ENCODE peak calls at places on chromosomes 16 and 17, in four cellular contexts. O, W, Z and M are unnamed samples.

GRCh38 chr17:20989991-20990855 is 52.6 kb downstream of the USP22 start:
- DNase-seq in O (no peak), W (peak), Z (no peak), M (no peak)

GRCh38 chr16:23213831-23214230 is 31.3 kb downstream of the SCNN1G start:
- DNase-seq in O (no peak), W (no peak), Z (no peak), M (no peak)

GRCh38 chr16:30649725-30650368 is 913 bp upstream of the PRR14 start:
- DNase-seq in O (peak), W (no peak), Z (no peak), M (no peak)

GRCh38 chr17:38591759-38592241 is 14.0 kb downstream of the SRCIN1 start:
- DNase-seq in O (no peak), W (no peak), Z (no peak), M (no peak)

GRCh38 chr16:89491238-89491869 is 993 bp upstream of the ANKRD11 start:
- DNase-seq in O (no peak), W (no peak), Z (no peak), M (peak)

GRCh38 chr17:28712037-28712704 is 483 bp upstream of the PROCA1 start:
- DNase-seq in O (peak), W (peak), Z (no peak), M (no peak)

GRCh38 chr17:50056217-50056960 is 479 bp downstream of the ITGA3 start:
- DNase-seq in O (peak), W (peak), Z (no peak), M (peak)

GRCh38 chr16:57991551-57992059 is 8.9 kb downstream of the ZNF319 start:
- DNase-seq in O (no peak), W (no peak), Z (no peak), M (no peak)

GRCh38 chr17:9935408-9935807 is 30.3 kb upstream of the RCVRN start:
- DNase-seq in O (no peak), W (no peak), Z (no peak), M (no peak)

GRCh38 chr17:78140169-78141051 is 5.8 kb upstream of the C17orf99 start:
- DNase-seq in O (peak), W (peak), Z (no peak), M (peak)

GRCh38 chr17:64632193-64632592 is 29.9 kb downstream of the SMURF2 start:
- DNase-seq in O (no peak), W (no peak), Z (no peak), M (no peak)

GRCh38 chr17:4230142-4230541 is 33.6 kb downstream of the ANKFY1 start:
- DNase-seq in O (peak), W (peak), Z (peak), M (peak)

GRCh38 chr17:28747046-28747691 is 3.4 kb downstream of the TRAF4 start:
- DNase-seq in O (no peak), W (no peak), Z (no peak), M (no peak)

GRCh38 chr16:69935740-69936139 is 15.4 kb upstream of the CLEC18A start:
- DNase-seq in O (no peak), W (no peak), Z (no peak), M (no peak)

GRCh38 chr16:83940157-83940556 is 12.9 kb upstream of the OSGIN1 start:
- DNase-seq in O (no peak), W (no peak), Z (no peak), M (no peak)

GRCh38 chr17:1769826-1770477 is 8.1 kb downstream of the SERPINF1 start:
- DNase-seq in O (no peak), W (no peak), Z (no peak), M (no peak)

GRCh38 chr17:6444573-6445335 is 499 bp downstream of the PIMREG start:
- DNase-seq in O (no peak), W (no peak), Z (no peak), M (no peak)

GRCh38 chr17:68954146-68954971 is 833 bp downstream of the ABCA8 start:
- DNase-seq in O (no peak), W (no peak), Z (peak), M (peak)

GRCh38 chr17:42780816-42781638 is 617 bp downstream of the WNK4 start:
- DNase-seq in O (no peak), W (no peak), Z (no peak), M (no peak)

GRCh38 chr17:42778570-42778969 is 1.8 kb upstream of the WNK4 start:
- DNase-seq in O (no peak), W (no peak), Z (no peak), M (no peak)

GRCh38 chr17:42779304-42779941 is 987 bp upstream of the WNK4 start:
- DNase-seq in O (no peak), W (no peak), Z (no peak), M (no peak)

GRCh38 chr17:42781639-42782401 is 1.4 kb downstream of the WNK4 start:
- DNase-seq in O (no peak), W (no peak), Z (no peak), M (peak)

DNA sequence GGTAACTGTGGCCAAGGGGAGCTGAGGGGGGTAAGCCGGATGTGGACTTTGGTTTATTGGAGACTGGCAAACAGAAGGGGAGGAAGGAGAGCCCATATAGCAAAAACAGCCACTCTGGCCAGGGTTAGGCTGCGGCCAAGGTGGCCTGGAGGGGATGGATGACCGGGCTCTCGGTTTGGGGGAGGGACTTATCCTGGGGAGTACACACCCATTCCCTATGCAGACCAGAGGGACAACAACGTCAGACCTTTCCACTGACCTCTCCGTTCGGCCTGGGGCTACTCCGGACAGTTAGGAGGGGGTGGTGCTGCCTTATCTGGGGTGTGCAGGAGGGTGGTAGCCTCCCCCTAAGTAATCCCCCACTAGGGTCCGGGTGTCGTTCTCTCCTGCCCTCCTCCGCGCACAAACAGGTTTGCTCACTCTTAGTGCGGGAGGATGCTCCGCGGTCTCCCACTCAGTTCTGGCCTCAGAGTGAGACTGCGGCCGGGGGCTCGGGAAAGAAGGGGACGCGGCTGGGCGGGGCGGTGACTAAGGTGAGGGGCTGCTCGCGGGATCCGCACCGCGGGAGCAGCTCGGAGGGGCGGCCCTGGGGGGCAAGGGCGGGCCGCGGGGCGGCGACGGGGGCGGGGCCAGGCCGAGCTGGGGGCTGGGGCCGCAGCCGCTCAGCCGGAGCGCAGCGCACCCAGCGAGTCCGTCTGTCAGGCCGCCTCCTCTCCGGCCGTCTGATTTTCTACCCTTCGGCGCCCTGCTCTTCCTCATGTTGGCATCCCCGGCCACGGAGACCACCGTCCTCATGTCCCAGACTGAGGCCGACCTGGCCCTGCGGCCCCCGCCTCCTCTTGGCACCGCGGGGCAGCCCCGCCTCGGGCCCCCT is at the start of gene WNK4:
- DNase-seq in O (no peak), W (peak), Z (no peak), M (no peak)
- H3K4me3 ChIP-seq in O (peak), W (peak), Z (peak), M (peak)

DNA sequence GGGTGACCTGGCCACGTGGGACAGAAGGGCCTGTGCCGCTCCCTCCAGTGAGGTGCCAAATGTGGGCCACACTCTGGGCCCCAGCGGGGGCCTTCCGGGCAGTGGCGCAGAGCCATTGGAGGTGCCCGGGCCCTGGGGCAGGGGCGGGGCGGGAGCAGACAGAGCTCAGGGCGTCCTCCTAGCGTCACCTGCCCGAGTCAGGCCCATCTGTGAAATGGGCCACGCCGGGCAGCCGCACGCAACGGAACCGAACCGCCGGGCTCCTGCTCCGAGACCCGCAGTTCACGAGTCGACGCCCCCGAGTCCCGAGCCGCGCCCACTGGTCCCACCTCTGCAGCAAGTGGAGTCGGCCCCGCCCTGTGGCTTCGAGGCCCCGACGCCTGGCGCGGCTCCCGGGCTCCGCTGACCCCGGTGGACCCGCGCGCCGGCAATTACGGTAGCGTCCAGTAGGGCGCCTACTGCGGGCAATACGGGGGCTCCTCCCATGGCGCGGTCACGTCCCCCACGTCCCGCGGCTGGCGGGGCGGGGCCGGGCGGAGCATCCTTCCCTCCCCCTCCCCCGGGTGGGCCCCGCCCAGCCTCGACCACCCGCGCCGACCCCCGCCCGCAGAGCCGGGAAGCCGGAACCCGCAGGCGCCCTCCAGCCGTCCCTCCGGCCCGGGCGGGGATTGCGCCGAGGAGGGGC is 1.9 kb downstream of the SLC16A3 start:
- DNase-seq in O (peak), W (peak), Z (no peak), M (peak)
- TF ChIP-seq CTCF in O (peak), W (peak), Z (peak), M (peak)

GRCh38 chr17:27475981-27476895 is 20.0 kb downstream of the KSR1 start:
- DNase-seq in O (no peak), W (no peak), Z (no peak), M (no peak)

GRCh38 chr17:27471321-27472269 is 15.3 kb downstream of the KSR1 start:
- DNase-seq in O (no peak), W (peak), Z (no peak), M (no peak)

GRCh38 chr17:27473748-27474609 is 17.7 kb downstream of the KSR1 start:
- DNase-seq in O (no peak), W (peak), Z (no peak), M (no peak)

GRCh38 chr17:27475070-27475673 is 18.9 kb downstream of the KSR1 start:
- DNase-seq in O (no peak), W (no peak), Z (no peak), M (no peak)

DNA sequence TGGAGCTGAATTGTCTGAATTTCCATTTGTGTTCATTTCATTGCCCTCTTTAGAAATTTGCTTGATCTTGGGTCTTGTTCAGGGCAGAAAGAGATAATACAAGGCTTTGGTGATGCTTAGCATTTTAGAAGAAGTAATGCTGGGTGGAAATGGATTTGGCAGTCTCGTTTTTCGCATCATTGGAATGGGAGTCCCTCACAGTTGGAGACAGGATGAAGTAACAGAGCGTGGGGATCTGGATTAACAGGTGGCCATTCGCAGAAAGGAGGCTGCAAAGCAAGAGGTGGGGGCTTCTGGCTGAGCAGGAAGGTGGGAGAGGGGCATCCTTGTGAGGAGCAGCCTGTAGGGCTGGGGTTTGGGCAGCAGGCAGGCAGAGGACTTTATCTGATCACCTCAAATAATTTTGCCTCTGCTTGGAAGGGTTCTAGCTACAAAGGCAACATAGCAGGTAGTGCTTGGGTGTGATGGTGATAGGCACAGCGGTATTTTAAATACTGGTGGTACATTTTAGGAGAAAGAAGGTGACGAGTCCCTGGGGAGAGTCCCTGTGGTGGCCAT is 17.0 kb downstream of the KSR1 start:
- DNase-seq in O (no peak), W (no peak), Z (no peak), M (no peak)
- H3K4me3 ChIP-seq in O (no peak), W (no peak), Z (no peak), M (no peak)

GRCh38 chr16:67885545-67885944 is 860 bp downstream of the NRN1L start:
- DNase-seq in O (no peak), W (no peak), Z (no peak), M (no peak)

GRCh38 chr16:67886387-67886786 is 1.7 kb downstream of the NRN1L start:
- DNase-seq in O (no peak), W (no peak), Z (no peak), M (no peak)

GRCh38 chr16:67885976-67886375 is 1.3 kb downstream of the NRN1L start:
- DNase-seq in O (no peak), W (no peak), Z (no peak), M (no peak)

GRCh38 chr16:67884684-67885083 is at the start of gene NRN1L:
- DNase-seq in O (peak), W (peak), Z (peak), M (peak)

GRCh38 chr16:67888311-67888710 is 3.6 kb downstream of the NRN1L start:
- DNase-seq in O (no peak), W (no peak), Z (no peak), M (no peak)
- TF ChIP-seq CTCF in O (no peak), W (no peak), Z (no peak), M (no peak)

DNA sequence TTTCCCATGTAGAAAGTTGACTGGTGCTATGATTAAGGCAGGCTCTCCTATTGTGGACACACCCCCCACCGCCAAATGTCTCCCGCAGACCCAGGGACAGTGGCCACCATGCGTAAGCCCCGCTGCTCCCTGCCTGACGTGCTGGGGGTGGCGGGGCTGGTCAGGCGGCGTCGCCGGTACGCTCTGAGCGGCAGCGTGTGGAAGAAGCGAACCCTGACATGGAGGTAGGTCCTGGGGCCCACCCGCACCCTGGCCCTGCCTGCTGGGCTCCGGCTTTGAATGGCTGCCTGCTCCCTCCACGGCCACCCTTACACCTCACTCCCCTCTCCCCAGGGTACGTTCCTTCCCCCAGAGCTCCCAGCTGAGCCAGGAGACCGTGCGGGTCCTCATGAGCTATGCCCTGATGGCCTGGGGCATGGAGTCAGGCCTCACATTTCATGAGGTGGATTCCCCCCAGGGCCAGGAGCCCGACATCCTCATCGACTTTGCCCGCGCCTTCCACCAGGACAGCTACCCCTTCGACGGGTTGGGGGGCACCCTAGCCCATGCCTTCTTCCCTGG is 3.6 kb downstream of the MMP25 start:
- DNase-seq in O (no peak), W (no peak), Z (no peak), M (no peak)
- H3K4me3 ChIP-seq in O (no peak), W (no peak), Z (no peak), M (no peak)

GRCh38 chr16:68448360-68448970 is at the start of gene SMPD3:
- DNase-seq in O (peak), W (peak), Z (peak), M (peak)

GRCh38 chr16:68446941-68447675 is 1.2 kb downstream of the SMPD3 start:
- DNase-seq in O (no peak), W (no peak), Z (no peak), M (no peak)

GRCh38 chr16:68444058-68444657 is 4.2 kb downstream of the SMPD3 start:
- DNase-seq in O (no peak), W (peak), Z (no peak), M (peak)

GRCh38 chr16:68447721-68448359 is 468 bp downstream of the SMPD3 start:
- DNase-seq in O (no peak), W (no peak), Z (no peak), M (no peak)

GRCh38 chr16:68445458-68445857 is 2.9 kb downstream of the SMPD3 start:
- DNase-seq in O (no peak), W (peak), Z (no peak), M (no peak)
- TF ChIP-seq CTCF in O (no peak), W (peak), Z (no peak), M (no peak)

DNA sequence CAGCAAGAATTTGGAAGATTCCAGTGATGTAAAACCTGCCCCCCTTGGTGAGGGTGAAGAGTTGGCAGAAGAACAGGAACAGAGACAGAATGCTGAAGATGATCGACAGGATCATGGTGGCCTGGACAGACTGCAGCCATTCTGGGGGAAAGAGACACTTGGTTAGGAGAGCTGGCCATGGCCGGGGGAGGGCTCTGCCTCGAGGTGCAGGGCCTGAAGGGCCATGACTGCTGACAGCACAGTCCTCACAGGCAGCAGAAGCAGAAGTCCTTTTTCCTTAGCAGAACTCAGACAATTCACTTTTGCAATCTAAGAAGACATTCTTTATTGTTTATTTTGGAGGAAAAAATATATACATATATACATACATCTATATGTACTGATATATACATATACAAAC is 25.7 kb downstream of the PMP22 start:
- DNase-seq in O (no peak), W (no peak), Z (no peak), M (no peak)
- H3K4me3 ChIP-seq in O (no peak), W (no peak), Z (no peak), M (no peak)

DNA sequence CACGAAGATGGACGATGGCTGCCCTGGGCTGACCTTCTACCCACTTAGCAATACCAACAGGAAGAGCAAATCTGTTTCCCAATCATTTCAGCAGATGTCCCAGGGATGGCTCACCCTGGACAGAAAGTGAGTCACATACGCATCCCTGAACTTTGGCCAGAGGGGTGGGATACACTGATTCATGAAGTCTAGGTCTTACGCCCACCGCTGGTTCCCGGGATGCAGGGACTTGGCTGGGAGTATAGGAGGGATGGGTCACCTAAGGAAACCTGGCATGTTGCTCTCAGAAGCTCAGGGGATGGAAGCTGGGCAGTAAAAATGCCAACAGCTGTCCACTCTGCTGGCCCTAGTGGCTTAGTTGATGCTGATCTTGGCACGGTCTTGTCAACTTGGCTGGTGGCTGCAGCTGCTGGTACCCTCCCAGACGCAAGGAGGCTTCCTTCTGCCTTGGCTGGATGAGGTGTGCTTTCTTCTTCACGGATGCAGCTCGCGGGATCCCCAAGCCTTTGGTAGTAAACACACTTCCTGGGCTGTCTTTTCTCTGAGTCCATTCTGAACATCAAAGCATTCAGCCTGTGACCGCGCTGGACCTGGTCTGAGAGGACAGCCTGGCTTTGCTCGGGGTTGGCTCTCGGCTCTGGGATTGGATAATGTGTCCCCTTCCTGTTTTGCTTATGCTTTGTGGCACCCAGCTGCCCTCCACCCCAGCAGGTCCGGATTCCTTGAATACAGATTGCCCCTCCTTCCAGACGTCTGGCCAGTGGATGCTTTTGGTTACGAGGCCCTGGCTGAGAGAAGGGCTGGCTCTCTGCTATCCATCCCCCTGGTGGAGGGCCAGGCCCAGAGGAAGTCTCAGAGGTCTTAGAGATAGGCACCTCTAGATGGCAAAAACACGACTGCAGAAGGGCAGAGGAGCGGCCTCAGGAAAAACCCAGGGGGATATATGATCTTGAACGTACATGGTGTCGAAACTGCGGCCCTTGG is 71.5 kb downstream of the RAP1GAP2 start:
- DNase-seq in O (no peak), W (no peak), Z (no peak), M (peak)
- TF ChIP-seq CTCF in O (no peak), W (no peak), Z (no peak), M (peak)

GRCh38 chr16:2008009-2008526 is 1.6 kb downstream of the ZNF598 start:
- DNase-seq in O (no peak), W (peak), Z (no peak), M (peak)
- H3K4me3 ChIP-seq in O (peak), W (peak), Z (peak), M (peak)